ENCODE peak calls at places on chromosomes 1 and 21, in seven cellular contexts. A, P, S, T, C, I and F are unnamed samples.

GRCh38 chr1:207397525-207397926 is 56.6 kb upstream of the CR2 start:
- DNase-seq in A (no peak), P (peak), S (no peak), T (no peak), C (no peak), I (no peak), F (no peak)

GRCh38 chr21:37202221-37202805 is 64.8 kb downstream of the VPS26C start:
- DNase-seq in A (no peak), P (no peak), S (no peak), T (no peak), C (no peak), I (no peak), F (no peak)

GRCh38 chr1:12518956-12519707 is 98.9 kb downstream of the DHRS3 start:
- DNase-seq in A (peak), P (no peak), S (peak), T (no peak), C (peak), I (no peak), F (no peak)

GRCh38 chr1:197268012-197268411 is at the start of gene CRB1:
- DNase-seq in A (peak), P (peak), S (no peak), T (no peak), C (no peak), I (no peak), F (no peak)

GRCh38 chr1:98298319-98298718 is 363.2 kb upstream of the SNX7 start:
- DNase-seq in A (no peak), P (no peak), S (no peak), T (no peak), C (no peak), I (no peak), F (no peak)

GRCh38 chr1:16215882-16216753 is 3.7 kb upstream of the ARHGEF19 start:
- DNase-seq in A (peak), P (peak), S (peak), T (peak), C (no peak), I (peak), F (peak)

GRCh38 chr1:165114022-165114888 is 242.3 kb downstream of the LMX1A start:
- DNase-seq in A (peak), P (peak), S (peak), T (peak), C (no peak), I (no peak), F (no peak)

GRCh38 chr1:172496678-172497077 is 36.3 kb upstream of the SUCO start:
- DNase-seq in A (no peak), P (no peak), S (no peak), T (no peak), C (no peak), I (no peak), F (no peak)

GRCh38 chr1:179794669-179795068 is 51.6 kb downstream of the FAM163A start:
- DNase-seq in A (peak), P (no peak), S (peak), T (no peak), C (no peak), I (no peak), F (no peak)

GRCh38 chr1:115283681-115284146 is 54.3 kb downstream of the NGF start:
- DNase-seq in A (no peak), P (no peak), S (no peak), T (no peak), C (no peak), I (no peak), F (no peak)

GRCh38 chr21:15617968-15618367 is 111.8 kb upstream of the USP25 start:
- DNase-seq in A (peak), P (no peak), S (no peak), T (no peak), C (peak), I (no peak), F (no peak)

GRCh38 chr1:30374400-30375070 is 348.9 kb downstream of the MATN1 start:
- DNase-seq in A (no peak), P (peak), S (peak), T (no peak), C (no peak), I (peak), F (no peak)

GRCh38 chr1:246566808-246567154 is 525 bp downstream of the CNST start:
- DNase-seq in A (no peak), P (no peak), S (peak), T (no peak), C (no peak), I (no peak), F (no peak)
- TF ChIP-seq CTCF in A (no peak), P (no peak), S (no peak), T (no peak), C (no peak), I (no peak), F (no peak)

GRCh38 chr1:167439301-167439988 is 78.9 kb downstream of the CD247 start:
- DNase-seq in A (no peak), P (peak), S (peak), T (no peak), C (no peak), I (no peak), F (no peak)
- TF ChIP-seq CTCF in A (peak), P (peak), S (no peak), T (no peak), C (peak), I (peak), F (peak)

GRCh38 chr1:160429125-160429551 is 28.8 kb downstream of the VANGL2 start:
- DNase-seq in A (no peak), P (no peak), S (no peak), T (no peak), C (no peak), I (no peak), F (no peak)

GRCh38 chr1:160429702-160430535 is 29.6 kb downstream of the VANGL2 start:
- DNase-seq in A (no peak), P (no peak), S (no peak), T (no peak), C (no peak), I (no peak), F (no peak)

GRCh38 chr1:160428655-160429054 is 28.3 kb downstream of the VANGL2 start:
- DNase-seq in A (no peak), P (peak), S (peak), T (peak), C (no peak), I (no peak), F (no peak)

GRCh38 chr1:160427625-160428024 is 27.3 kb downstream of the VANGL2 start:
- DNase-seq in A (no peak), P (no peak), S (no peak), T (no peak), C (no peak), I (no peak), F (no peak)

DNA sequence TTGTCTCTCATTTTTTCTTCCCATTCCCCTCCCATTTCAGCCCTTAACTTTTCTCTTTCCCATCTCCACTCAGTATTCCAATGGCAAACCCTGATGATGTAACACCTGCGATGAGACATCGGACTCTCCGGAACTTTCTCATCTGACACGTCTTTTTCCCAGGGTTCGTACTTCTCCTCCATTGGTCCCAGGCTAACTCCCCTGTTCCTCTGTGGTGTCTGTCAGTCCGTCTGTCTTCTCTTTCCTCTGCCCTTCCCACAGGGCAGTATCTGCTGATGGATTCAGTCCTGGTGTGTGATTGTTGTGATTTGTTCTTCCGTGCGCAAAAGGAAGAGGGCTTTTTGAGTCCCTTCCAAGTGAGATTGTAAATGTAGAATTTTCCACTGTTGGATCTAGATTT is 27.7 kb downstream of the VANGL2 start:
- DNase-seq in A (no peak), P (no peak), S (no peak), T (no peak), C (no peak), I (no peak), F (no peak)
- TF ChIP-seq CTCF in A (no peak), P (no peak), S (no peak), T (no peak), C (no peak), I (no peak), F (no peak)

GRCh38 chr1:92583821-92584760 is 97.4 kb upstream of the GFI1 start:
- DNase-seq in A (peak), P (no peak), S (no peak), T (no peak), C (no peak), I (no peak), F (no peak)
- TF ChIP-seq CTCF in A (no peak), P (peak), S (no peak), T (no peak), C (no peak), I (no peak), F (no peak)

GRCh38 chr1:111420377-111420776 is 7.2 kb downstream of the OVGP1 start:
- DNase-seq in A (no peak), P (no peak), S (no peak), T (no peak), C (no peak), I (no peak), F (no peak)

GRCh38 chr1:111417755-111418154 is 9.8 kb downstream of the OVGP1 start:
- DNase-seq in A (no peak), P (no peak), S (no peak), T (peak), C (no peak), I (no peak), F (no peak)

GRCh38 chr1:111419037-111419436 is 8.5 kb downstream of the OVGP1 start:
- DNase-seq in A (no peak), P (no peak), S (no peak), T (no peak), C (no peak), I (no peak), F (no peak)

GRCh38 chr1:111424281-111424680 is 3.3 kb downstream of the OVGP1 start:
- DNase-seq in A (no peak), P (no peak), S (no peak), T (no peak), C (no peak), I (no peak), F (no peak)

DNA sequence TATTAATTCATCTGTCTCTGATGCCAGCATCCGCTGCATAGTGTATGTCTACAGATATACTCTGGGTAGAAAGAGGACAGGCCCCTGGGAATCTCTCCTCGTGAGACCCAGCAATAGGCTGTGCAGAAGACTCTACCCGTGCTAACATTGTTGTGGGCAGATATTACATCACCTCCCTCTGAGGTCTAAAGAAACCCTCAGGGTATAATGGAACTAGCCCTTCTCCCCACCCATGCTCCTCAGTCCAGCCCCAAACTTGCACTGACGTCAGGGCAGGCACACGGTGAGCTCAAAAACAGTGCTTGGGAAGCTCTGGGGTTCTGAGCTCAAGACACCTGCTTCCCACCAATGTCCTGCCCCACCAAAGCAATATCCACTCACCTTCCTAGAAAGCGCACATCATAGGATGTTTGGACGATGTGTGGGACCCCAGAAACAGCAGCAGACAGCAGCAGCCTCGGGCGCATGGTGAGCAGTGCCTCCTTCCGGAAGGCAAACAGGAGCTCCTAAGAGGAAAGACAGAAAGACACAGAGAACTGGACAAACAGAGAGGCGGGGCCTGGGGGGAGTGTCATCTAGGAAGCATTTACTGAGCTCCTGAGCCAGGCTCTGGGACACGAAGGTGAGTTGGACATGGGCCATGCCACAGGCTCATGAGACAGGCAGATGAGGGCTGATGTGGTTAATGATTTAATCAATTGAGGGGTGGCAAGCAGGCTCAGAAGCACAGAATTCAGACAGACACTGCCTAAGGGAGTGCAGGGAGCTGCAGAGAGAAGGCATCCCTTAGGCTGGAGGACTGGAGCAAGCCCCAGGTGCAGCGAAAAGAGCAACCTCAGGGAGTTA is 4.8 kb downstream of the OVGP1 start:
- DNase-seq in A (no peak), P (no peak), S (no peak), T (peak), C (no peak), I (peak), F (no peak)
- TF ChIP-seq CTCF in A (no peak), P (no peak), S (no peak), T (no peak), C (no peak), I (no peak), F (no peak)

GRCh38 chr1:204360314-204360713 is 585 bp upstream of the PLEKHA6 start:
- DNase-seq in A (no peak), P (no peak), S (no peak), T (no peak), C (no peak), I (no peak), F (no peak)
- TF ChIP-seq CTCF in A (no peak), P (no peak), S (no peak), T (no peak), C (no peak), I (no peak), F (no peak)